ENCODE peak calls at places on chromosomes 16 and 17, in four cellular contexts. One of them, this sample, is unnamed.
A peak's percentile ranks its signal among the peaks of the same experiment; 100 is the strongest.

GRCh38 chr17:61309857-61310256 is 89.8 kb upstream of the TBX2 start:
- DNase-seq in A549: no peak
- DNase-seq in H1: no peak
- DNase-seq in SK-N-SH: no peak
- DNase-seq in this sample: no peak

GRCh38 chr16:89693931-89694783 is 7.3 kb downstream of the SPATA2L start:
- DNase-seq in A549: no peak
- DNase-seq in H1: no peak
- DNase-seq in SK-N-SH: peak; percentile 15
- DNase-seq in this sample: no peak

GRCh38 chr17:75548839-75549238 is 23.3 kb downstream of the LLGL2 start:
- DNase-seq in A549: no peak
- DNase-seq in H1: no peak
- DNase-seq in SK-N-SH: no peak
- DNase-seq in this sample: no peak

GRCh38 chr17:17757944-17758343 is 76.7 kb downstream of the RAI1 start:
- DNase-seq in A549: no peak
- DNase-seq in H1: no peak
- DNase-seq in SK-N-SH: no peak
- DNase-seq in this sample: no peak

GRCh38 chr17:77316191-77316641 is 175.4 kb downstream of the SEC14L1 start:
- DNase-seq in A549: peak; percentile 54
- DNase-seq in H1: peak; percentile 67
- DNase-seq in SK-N-SH: peak; percentile 59
- DNase-seq in this sample: peak; percentile 16

GRCh38 chr16:15830832-15831451 is 25.9 kb downstream of the MYH11 start:
- DNase-seq in A549: no peak
- DNase-seq in H1: no peak
- DNase-seq in SK-N-SH: no peak
- DNase-seq in this sample: no peak

GRCh38 chr17:10638151-10638550 is 19.0 kb downstream of the MYH3 start:
- DNase-seq in A549: no peak
- DNase-seq in H1: no peak
- DNase-seq in SK-N-SH: no peak
- DNase-seq in this sample: no peak

GRCh38 chr17:51860934-51861561 is 297.5 kb downstream of the CA10 start:
- DNase-seq in A549: peak; percentile 50
- DNase-seq in H1: peak; percentile 81
- DNase-seq in SK-N-SH: peak; percentile 50
- DNase-seq in this sample: peak; percentile 47

GRCh38 chr17:60630352-60630751 is 30.4 kb downstream of the PPM1D start:
- DNase-seq in A549: no peak
- DNase-seq in H1: no peak
- DNase-seq in SK-N-SH: no peak
- DNase-seq in this sample: peak; percentile 15

GRCh38 chr16:27722266-27722636 is 172.3 kb downstream of the KATNIP start:
- DNase-seq in A549: no peak
- DNase-seq in H1: no peak
- DNase-seq in SK-N-SH: no peak
- DNase-seq in this sample: peak; percentile 29

GRCh38 chr17:73650147-73650546 is 5.9 kb upstream of the SDK2 start:
- DNase-seq in A549: peak; percentile 60
- DNase-seq in H1: no peak
- DNase-seq in SK-N-SH: peak; percentile 63
- DNase-seq in this sample: peak; percentile 52

GRCh38 chr17:21134559-21134958 is 7.8 kb downstream of the DHRS7B start:
- DNase-seq in A549: no peak
- DNase-seq in H1: no peak
- DNase-seq in SK-N-SH: no peak
- DNase-seq in this sample: no peak

GRCh38 chr16:4795828-4796572 is 831 bp downstream of the SMIM22 start:
- DNase-seq in A549: no peak
- DNase-seq in H1: no peak
- DNase-seq in SK-N-SH: no peak
- DNase-seq in this sample: peak; percentile 44

GRCh38 chr16:64858076-64858475 is 263.8 kb downstream of the CDH11 start:
- DNase-seq in A549: no peak
- DNase-seq in H1: no peak
- DNase-seq in SK-N-SH: no peak
- DNase-seq in this sample: no peak

GRCh38 chr17:946510-947236 is 32.9 kb downstream of the NXN start:
- DNase-seq in A549: no peak
- DNase-seq in H1: no peak
- DNase-seq in SK-N-SH: no peak
- DNase-seq in this sample: no peak

GRCh38 chr17:4582101-4582501 is 2.2 kb upstream of the SMTNL2 start:
- DNase-seq in A549: no peak
- DNase-seq in H1: no peak
- DNase-seq in SK-N-SH: no peak
- DNase-seq in this sample: no peak

GRCh38 chr17:48100591-48101011 is 677 bp downstream of the CBX1 start:
- DNase-seq in A549: peak; percentile 79
- DNase-seq in H1: peak; percentile 78
- DNase-seq in SK-N-SH: peak; percentile 73
- DNase-seq in this sample: peak; percentile 54

GRCh38 chr17:7254511-7254910 is 2.5 kb downstream of the ELP5 start:
- DNase-seq in A549: no peak
- DNase-seq in H1: no peak
- DNase-seq in SK-N-SH: no peak
- DNase-seq in this sample: no peak

GRCh38 chr16:31270795-31271194 is 11.0 kb downstream of the ITGAM start:
- DNase-seq in A549: no peak
- DNase-seq in H1: peak; percentile 30
- DNase-seq in SK-N-SH: no peak
- DNase-seq in this sample: no peak

GRCh38 chr17:10748475-10749110 is 18.8 kb upstream of the TMEM220 start:
- DNase-seq in A549: no peak
- DNase-seq in H1: no peak
- DNase-seq in SK-N-SH: peak; percentile 50
- DNase-seq in this sample: no peak

GRCh38 chr17:13520899-13521572 is 80.7 kb downstream of the HS3ST3A1 start:
- DNase-seq in A549: no peak
- DNase-seq in H1: no peak
- DNase-seq in SK-N-SH: no peak
- DNase-seq in this sample: no peak

GRCh38 chr17:2911035-2911754 is 115.0 kb downstream of the RAP1GAP2 start:
- DNase-seq in A549: no peak
- DNase-seq in H1: no peak
- DNase-seq in SK-N-SH: peak; percentile 70
- DNase-seq in this sample: no peak

GRCh38 chr17:31582151-31582907 is 190.9 kb downstream of the RAB11FIP4 start:
- DNase-seq in A549: no peak
- DNase-seq in H1: no peak
- DNase-seq in SK-N-SH: no peak
- DNase-seq in this sample: peak; percentile 52

GRCh38 chr16:88810868-88811599 is 694 bp downstream of the APRT start:
- DNase-seq in A549: peak; percentile 87
- DNase-seq in H1: no peak
- DNase-seq in SK-N-SH: peak; percentile 88
- DNase-seq in this sample: peak; percentile 79

GRCh38 chr16:1941162-1941923 is 1.7 kb downstream of the MSRB1 start:
- DNase-seq in A549: no peak
- DNase-seq in H1: no peak
- DNase-seq in SK-N-SH: peak; percentile 9
- DNase-seq in this sample: no peak

GRCh38 chr17:36945160-36945559 is 3.6 kb upstream of the AATF start:
- DNase-seq in A549: no peak
- DNase-seq in H1: no peak
- DNase-seq in SK-N-SH: no peak
- DNase-seq in this sample: no peak

GRCh38 chr17:81913394-81914102 is 2.3 kb upstream of the PCYT2 start:
- DNase-seq in A549: no peak
- DNase-seq in H1: no peak
- DNase-seq in SK-N-SH: no peak
- DNase-seq in this sample: no peak

GRCh38 chr16:12317121-12317810 is 340.7 kb downstream of the SNX29 start:
- DNase-seq in A549: no peak
- DNase-seq in H1: no peak
- DNase-seq in SK-N-SH: no peak
- DNase-seq in this sample: no peak

GRCh38 chr16:13994239-13995106 is 74.5 kb downstream of the ERCC4 start:
- DNase-seq in A549: no peak
- DNase-seq in H1: no peak
- DNase-seq in SK-N-SH: no peak
- DNase-seq in this sample: no peak

GRCh38 chr17:3964203-3965122 is at the start of gene ATP2A3:
- DNase-seq in A549: no peak
- DNase-seq in H1: peak; percentile 73
- DNase-seq in SK-N-SH: peak; percentile 72
- DNase-seq in this sample: peak; percentile 78

GRCh38 chr16:27928542-27928941 is 135.0 kb downstream of the GSG1L start:
- DNase-seq in A549: no peak
- DNase-seq in H1: no peak
- DNase-seq in SK-N-SH: no peak
- DNase-seq in this sample: no peak

GRCh38 chr16:52592216-52592592 is 45.3 kb upstream of the TOX3 start:
- DNase-seq in A549: no peak
- DNase-seq in H1: no peak
- DNase-seq in SK-N-SH: no peak
- DNase-seq in this sample: no peak

GRCh38 chr17:46181940-46182339 is 11.3 kb downstream of the KANSL1 start:
- DNase-seq in A549: no peak
- DNase-seq in H1: no peak
- DNase-seq in SK-N-SH: no peak
- DNase-seq in this sample: no peak

GRCh38 chr17:17706140-17707060 is 25.1 kb downstream of the RAI1 start:
- DNase-seq in A549: no peak
- DNase-seq in H1: no peak
- DNase-seq in SK-N-SH: no peak
- DNase-seq in this sample: no peak

GRCh38 chr16:9521749-9522370 is 430.4 kb downstream of the HAPSTR1 start:
- DNase-seq in A549: no peak
- DNase-seq in H1: no peak
- DNase-seq in SK-N-SH: no peak
- DNase-seq in this sample: no peak

GRCh38 chr16:49560018-49560830 is 186.6 kb downstream of the C16orf78 start:
- DNase-seq in A549: no peak
- DNase-seq in H1: no peak
- DNase-seq in SK-N-SH: no peak
- DNase-seq in this sample: no peak

DNA sequence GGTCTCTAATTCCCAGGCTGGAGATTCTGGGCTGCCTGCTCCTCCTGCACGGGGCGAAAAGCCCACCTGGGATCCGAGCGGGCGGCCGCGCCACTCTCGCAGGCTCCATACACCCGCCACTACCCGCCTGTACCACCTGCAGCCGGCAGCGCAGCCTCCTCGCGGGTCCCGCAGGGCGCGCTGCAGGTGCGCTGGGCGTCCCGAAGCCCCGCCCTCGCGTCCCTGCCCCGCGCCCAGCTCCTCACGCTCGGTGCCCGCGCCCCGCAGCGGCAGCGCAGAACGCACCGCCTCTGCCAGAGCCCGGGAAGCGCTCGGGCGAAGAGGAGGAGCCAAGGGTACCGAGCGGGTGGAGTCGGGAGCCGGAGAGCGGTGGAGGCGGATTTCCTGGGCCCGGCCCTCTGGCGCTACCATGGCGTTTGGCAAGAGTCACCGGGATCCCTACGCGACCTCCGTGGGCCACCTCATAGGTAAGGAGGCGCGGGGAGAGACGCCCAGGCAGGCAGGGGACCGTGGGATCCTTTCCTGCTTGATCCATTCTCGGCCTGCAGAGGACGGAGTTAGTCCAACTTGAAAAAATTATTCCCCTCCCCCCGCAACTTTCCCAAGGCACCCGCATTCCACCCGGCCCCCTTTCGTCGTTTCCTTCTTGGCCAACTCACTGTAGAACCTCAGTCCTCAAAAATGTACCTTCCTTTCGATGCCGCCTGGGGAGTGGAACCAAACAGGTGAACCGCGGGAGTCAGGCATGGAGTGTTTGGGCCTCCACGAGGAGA is at the start of gene TOM1L1:
- DNase-seq in A549: peak; percentile 85
- DNase-seq in H1: peak; percentile 84
- DNase-seq in SK-N-SH: peak; percentile 92
- DNase-seq in this sample: peak; percentile 89
- TF ChIP-seq EP300 in A549: no peak
- TF ChIP-seq EP300 in H1: peak; percentile 16
- TF ChIP-seq EP300 in SK-N-SH: no peak
- TF ChIP-seq EP300 in this sample: no peak

GRCh38 chr17:71655542-71655941 is 465.3 kb upstream of the SOX9 start:
- DNase-seq in A549: no peak
- DNase-seq in H1: no peak
- DNase-seq in SK-N-SH: no peak
- DNase-seq in this sample: no peak
- TF ChIP-seq EP300 in A549: no peak
- TF ChIP-seq EP300 in H1: no peak
- TF ChIP-seq EP300 in SK-N-SH: no peak
- TF ChIP-seq EP300 in this sample: no peak

DNA sequence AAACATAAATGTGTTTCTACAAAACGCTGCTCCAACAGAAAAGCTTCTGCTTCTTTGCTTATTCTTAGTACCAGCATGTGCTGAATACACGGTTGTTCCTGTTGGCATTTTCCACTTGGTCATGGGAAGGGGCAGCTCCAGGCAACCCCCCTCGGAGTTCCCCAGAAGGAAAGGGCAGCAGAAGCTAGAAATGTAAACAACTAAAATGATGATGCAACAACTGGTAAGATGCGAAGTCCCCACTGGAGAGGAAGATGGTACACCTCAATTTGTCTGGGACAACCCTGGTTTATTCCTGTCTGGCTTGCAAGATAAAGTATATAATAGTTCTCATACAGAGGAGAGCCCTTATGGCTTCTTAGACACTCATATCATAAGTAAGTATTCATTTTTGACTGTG is 9.2 kb upstream of the CCL13 start:
- DNase-seq in A549: no peak
- DNase-seq in H1: no peak
- DNase-seq in SK-N-SH: no peak
- DNase-seq in this sample: no peak
- TF ChIP-seq EP300 in A549: no peak
- TF ChIP-seq EP300 in H1: no peak
- TF ChIP-seq EP300 in SK-N-SH: no peak
- TF ChIP-seq EP300 in this sample: no peak

DNA sequence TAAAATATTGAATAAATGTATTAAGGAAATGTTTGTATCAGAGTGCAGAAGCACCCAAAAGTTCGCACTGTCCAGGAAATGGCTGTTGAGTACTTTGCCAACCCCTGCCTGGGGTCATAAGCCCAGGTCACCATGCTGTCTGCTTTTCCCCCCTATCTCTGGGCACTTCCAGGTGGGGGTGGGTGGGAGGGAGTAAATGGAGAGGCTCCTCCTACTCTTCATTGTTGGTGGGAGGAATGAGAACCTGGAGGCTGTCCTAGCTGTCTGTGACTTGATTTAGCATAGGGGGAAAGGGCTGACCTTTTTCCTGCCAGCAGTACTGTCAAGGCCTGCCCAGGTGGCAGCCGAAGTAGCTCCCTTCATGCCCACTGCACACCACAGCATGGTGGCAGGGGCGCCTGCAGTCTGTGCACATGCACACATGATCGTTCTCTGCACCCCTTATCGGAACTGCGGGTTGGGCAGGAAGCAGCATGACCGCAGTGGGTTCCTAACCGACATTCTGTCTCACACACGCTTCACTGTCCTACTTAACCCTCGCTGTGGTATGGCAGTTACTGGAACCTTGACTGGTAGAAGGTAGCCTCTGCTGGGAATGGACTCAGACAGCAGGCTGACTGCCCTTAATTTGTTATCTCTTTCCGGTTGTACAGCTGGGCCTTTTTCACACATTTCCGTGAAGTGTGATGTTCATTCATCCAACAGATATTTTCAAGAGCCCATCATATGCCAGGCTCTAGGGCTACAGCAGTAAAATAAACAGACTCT is 41.5 kb downstream of the LDHD start:
- DNase-seq in A549: no peak
- DNase-seq in H1: no peak
- DNase-seq in SK-N-SH: no peak
- DNase-seq in this sample: peak; percentile 74
- TF ChIP-seq EP300 in A549: no peak
- TF ChIP-seq EP300 in H1: no peak
- TF ChIP-seq EP300 in SK-N-SH: no peak
- TF ChIP-seq EP300 in this sample: no peak